ENCODE peak calls at places on chromosomes 5 and 9, in nine cellular contexts. R, Y, U, Z, P, J, E, B and Q are unnamed samples.

GRCh38 chr9:130262061-130262745 is 3.4 kb upstream of the HMCN2 start:
- DNase-seq in R (no peak), J (no peak), B (no peak), E (no peak), U (no peak), P (no peak), Y (no peak), Z (no peak), Q (no peak)

GRCh38 chr5:39633057-39633456 is 208.3 kb upstream of the DAB2 start:
- DNase-seq in E (no peak), Z (no peak), J (no peak), U (no peak), Y (no peak), B (no peak), R (no peak), P (no peak), Q (no peak)

GRCh38 chr9:18404482-18405029 is 69.4 kb upstream of the ADAMTSL1 start:
- DNase-seq in E (no peak), B (no peak), U (no peak), Y (no peak), R (no peak), J (no peak), P (no peak), Z (no peak), Q (no peak)

GRCh38 chr5:22496666-22497065 is 356.5 kb downstream of the CDH12 start:
- DNase-seq in P (no peak), E (no peak), B (no peak), Y (no peak), U (no peak), Z (no peak), J (no peak), R (no peak), Q (no peak)

GRCh38 chr5:33501899-33502298 is 61.1 kb downstream of the TARS1 start:
- DNase-seq in U (no peak), B (no peak), E (no peak), Z (no peak), Y (no peak), J (no peak), P (no peak), R (no peak), Q (no peak)

GRCh38 chr9:34254141-34254913 is 74.7 kb downstream of the KIF24 start:
- DNase-seq in P (no peak), U (no peak), R (peak), B (no peak), Y (no peak), J (peak), E (no peak), Z (peak), Q (peak)

GRCh38 chr9:26746357-26747072 is 146.1 kb downstream of the CAAP1 start:
- DNase-seq in B (no peak), P (no peak), U (no peak), Y (no peak), E (no peak), Z (no peak), J (peak), R (peak), Q (no peak)

GRCh38 chr9:13568446-13568845 is 289.0 kb upstream of the MPDZ start:
- DNase-seq in Z (no peak), P (no peak), B (no peak), R (no peak), E (no peak), Y (no peak), J (no peak), U (no peak), Q (peak)

GRCh38 chr5:36444582-36444999 is 142.9 kb upstream of the RANBP3L start:
- DNase-seq in Z (no peak), Y (no peak), P (no peak), R (peak), E (no peak), J (peak), B (no peak), U (no peak), Q (peak)

GRCh38 chr9:89850633-89851325 is 246.0 kb downstream of the GADD45G start:
- DNase-seq in J (no peak), P (no peak), Z (no peak), R (peak), E (no peak), U (no peak), Y (no peak), B (no peak), Q (peak)

GRCh38 chr5:540215-541147 is 16.2 kb upstream of the SLC9A3 start:
- DNase-seq in Y (no peak), P (peak), Z (no peak), U (no peak), B (no peak), R (no peak), E (no peak), J (no peak), Q (no peak)